ENCODE peak calls at places on chromosomes 16 and 17, in six cellular contexts. X is stomach, Q is IMR-90, B is HCT116, S is cardiac muscle cell, W is tibial nerve. P is an unnamed sample.

GRCh38 chr16:82219298-82219697 is 49.3 kb upstream of the MPHOSPH6 start:
- DNase-seq in X (no peak), Q (no peak), B (no peak), S (peak; percentile 21), W (no peak), P (no peak)

GRCh38 chr17:44083250-44083849 is 12.8 kb downstream of the G6PC3 start:
- DNase-seq in X (no peak), Q (no peak), B (peak; percentile 57), S (no peak), W (no peak), P (no peak)

GRCh38 chr17:46732754-46733398 is 85.6 kb downstream of the WNT3 start:
- DNase-seq in X (no peak), Q (no peak), B (no peak), S (no peak), W (no peak), P (no peak)

GRCh38 chr17:17778308-17779014 is 58.3 kb downstream of the SREBF1 start:
- DNase-seq in X (peak; percentile 56), Q (peak; percentile 81), B (no peak), S (peak; percentile 97), W (peak; percentile 39), P (no peak)

GRCh38 chr16:80837421-80838263 is 33.2 kb upstream of the CDYL2 start:
- DNase-seq in X (no peak), Q (no peak), B (no peak), S (no peak), W (no peak), P (no peak)

GRCh38 chr16:3193221-3194212 is 5.5 kb downstream of the OR1F1 start:
- DNase-seq in X (no peak), Q (no peak), B (no peak), S (no peak), W (no peak), P (no peak)

GRCh38 chr17:2398655-2399571 is 1.9 kb downstream of the MNT start:
- DNase-seq in X (peak; percentile 47), Q (peak; percentile 78), B (no peak), S (peak; percentile 81), W (peak; percentile 49), P (peak; percentile 57)

GRCh38 chr17:67841992-67842391 is 16.7 kb downstream of the BPTF start:
- DNase-seq in X (no peak), Q (no peak), B (no peak), S (no peak), W (no peak), P (no peak)

GRCh38 chr16:502179-502943 is 25.2 kb upstream of the CAPN15 start:
- DNase-seq in X (no peak), Q (no peak), B (no peak), S (no peak), W (no peak), P (no peak)

GRCh38 chr17:30831257-30831656 is 509 bp upstream of the ATAD5 start:
- DNase-seq in X (no peak), Q (peak; percentile 5), B (no peak), S (no peak), W (no peak), P (no peak)

GRCh38 chr17:37025847-37026533 is 77.2 kb downstream of the AATF start:
- DNase-seq in X (no peak), Q (no peak), B (no peak), S (no peak), W (no peak), P (no peak)

GRCh38 chr16:88724855-88725555 is 18.7 kb downstream of the CTU2 start:
- DNase-seq in X (no peak), Q (no peak), B (no peak), S (no peak), W (no peak), P (no peak)

GRCh38 chr17:36550491-36551417 is 6.0 kb downstream of the GGNBP2 start:
- DNase-seq in X (no peak), Q (no peak), B (no peak), S (no peak), W (no peak), P (no peak)

GRCh38 chr17:35731239-35731931 is at the start of gene RASL10B:
- DNase-seq in X (peak; percentile 54), Q (peak; percentile 31), B (no peak), S (peak; percentile 62), W (no peak), P (peak; percentile 39)

GRCh38 chr16:89697161-89697615 is 4.3 kb downstream of the SPATA2L start:
- DNase-seq in X (no peak), Q (no peak), B (no peak), S (no peak), W (no peak), P (no peak)

GRCh38 chr17:63395075-63395815 is 50.9 kb downstream of the CYB561 start:
- DNase-seq in X (no peak), Q (peak; percentile 73), B (no peak), S (peak; percentile 76), W (no peak), P (no peak)

GRCh38 chr17:63042443-63042842 is 76.4 kb downstream of the TANC2 start:
- DNase-seq in X (no peak), Q (no peak), B (no peak), S (no peak), W (no peak), P (no peak)

DNA sequence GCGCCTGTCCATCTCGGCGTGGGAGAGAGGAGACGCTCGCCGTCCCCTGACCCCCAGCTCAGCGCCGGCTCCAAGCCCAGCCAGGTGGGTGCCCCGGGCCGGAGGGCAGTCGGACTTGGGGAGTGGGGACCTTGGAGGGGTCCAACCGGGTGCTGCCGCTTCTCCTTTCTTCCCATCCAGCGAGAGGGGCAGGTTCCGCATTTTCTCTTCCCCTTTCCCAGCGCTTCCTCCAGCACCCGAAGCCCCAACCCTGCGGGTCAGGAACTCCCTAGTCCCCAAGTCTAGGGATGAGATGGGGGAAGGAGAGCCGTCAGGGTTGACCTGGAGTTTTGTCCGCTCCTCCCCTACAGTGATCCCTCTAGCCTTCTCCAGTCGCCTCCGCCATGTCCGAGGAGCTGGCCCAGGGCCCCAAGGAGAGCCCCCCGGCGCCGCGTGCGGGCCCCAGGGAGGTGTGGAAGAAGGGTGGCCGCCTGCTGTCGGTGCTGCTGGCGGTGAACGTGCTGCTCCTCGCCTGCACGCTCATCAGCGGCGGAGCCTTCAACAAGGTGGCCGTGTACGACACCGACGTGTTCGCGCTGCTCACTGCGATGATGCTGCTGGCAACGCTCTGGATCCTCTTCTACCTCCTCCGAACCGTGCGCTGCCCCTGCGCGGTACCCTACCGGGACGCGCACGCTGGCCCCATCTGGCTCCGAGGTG is at the start of gene OTOP2:
- DNase-seq in X (no peak), Q (no peak), B (no peak), S (no peak), W (no peak), P (peak; percentile 18)
- H3K27me3 ChIP-seq in X (peaks cover 79% of the 10 kb centered on the region), Q (peaks cover 86% of the 10 kb centered on the region), B (peaks cover 4% of the 10 kb centered on the region), S (peaks cover 71% of the 10 kb centered on the region), W (no peaks in the 10 kb centered on the region), P (peaks cover 11% of the 10 kb centered on the region)

GRCh38 chr17:29682987-29683386 is 60.3 kb upstream of the CORO6 start:
- DNase-seq in X (no peak), Q (no peak), B (no peak), S (peak; percentile 38), W (no peak), P (no peak)

GRCh38 chr17:29674270-29674669 is 51.6 kb upstream of the CORO6 start:
- DNase-seq in X (no peak), Q (no peak), B (no peak), S (no peak), W (no peak), P (no peak)

GRCh38 chr17:29682054-29682453 is 59.3 kb upstream of the CORO6 start:
- DNase-seq in X (no peak), Q (no peak), B (no peak), S (no peak), W (no peak), P (no peak)

GRCh38 chr17:29671661-29672060 is 48.9 kb upstream of the CORO6 start:
- DNase-seq in X (no peak), Q (no peak), B (no peak), S (no peak), W (no peak), P (no peak)

DNA sequence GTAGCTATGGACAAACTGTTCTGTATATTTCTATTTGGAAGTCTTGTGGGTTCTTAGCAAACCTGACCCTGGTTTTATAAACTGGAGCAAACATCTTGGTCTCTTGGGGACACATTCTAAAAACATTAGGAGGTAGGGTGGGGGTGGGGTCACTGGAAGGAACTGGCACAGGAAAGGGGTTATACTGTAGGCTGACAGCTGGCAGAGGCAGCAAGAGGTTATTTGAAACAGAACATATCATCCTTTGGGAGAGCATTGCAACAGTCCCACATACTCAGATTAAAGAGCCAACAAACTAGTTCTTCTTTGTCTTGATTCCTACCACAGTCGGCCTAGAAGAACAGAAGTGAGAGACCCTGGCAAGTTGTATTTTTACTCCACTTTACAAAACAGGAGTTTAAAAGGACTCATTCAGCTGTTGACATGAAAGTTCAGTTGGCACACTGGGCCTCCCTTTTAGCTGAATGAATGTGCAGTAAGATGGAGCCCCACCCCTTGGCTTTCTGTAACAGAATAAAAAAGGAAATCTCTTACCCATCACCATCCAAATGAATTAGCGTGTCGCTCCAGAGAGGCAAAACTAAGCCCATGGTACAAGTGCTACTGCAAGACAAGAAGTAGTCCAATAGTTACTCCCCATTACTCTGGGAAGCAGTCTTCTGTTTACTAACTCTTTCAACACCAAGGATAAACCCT is 54.6 kb upstream of the CORO6 start:
- DNase-seq in X (no peak), Q (no peak), B (no peak), S (peak; percentile 88), W (peak; percentile 58), P (no peak)
- H3K4me3 ChIP-seq in X (no peak overlapping the region), Q (no peak overlapping the region), B (no peak overlapping the region), S (no peak overlapping the region), W (peak overlapping the region; percentile 40), P (no peak overlapping the region)

DNA sequence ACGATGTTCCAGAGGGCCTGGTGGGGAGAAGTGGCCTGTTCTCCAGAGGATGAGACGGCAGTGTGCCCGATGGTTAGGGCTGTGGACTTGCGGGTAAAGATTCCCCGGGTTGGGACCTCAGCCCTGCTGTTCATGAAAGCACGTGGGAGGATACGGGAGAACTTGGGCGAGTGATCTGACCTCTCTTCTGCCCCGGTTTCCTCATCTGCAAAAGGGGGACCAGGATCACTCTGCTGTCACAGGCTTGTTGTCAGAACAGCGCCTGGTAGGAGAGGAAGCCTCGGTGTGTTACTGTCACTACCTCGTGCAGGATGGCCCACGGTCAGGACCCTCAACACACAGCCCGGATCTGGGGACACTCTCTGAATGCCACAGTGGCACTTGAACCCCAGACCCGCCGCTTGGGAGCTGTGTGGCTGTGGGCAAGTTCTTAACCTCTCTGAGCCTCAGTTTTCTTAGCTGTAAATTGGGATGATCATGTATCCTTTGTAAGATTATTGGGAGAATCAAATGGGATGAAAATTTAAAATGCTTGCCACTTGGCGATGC is 85.6 kb upstream of the CDC42EP4 start:
- DNase-seq in X (no peak), Q (no peak), B (no peak), S (no peak), W (no peak), P (no peak)
- H3K36me3 ChIP-seq in X (no peaks in the 10 kb centered on the region), Q (no peaks in the 10 kb centered on the region), B (no peaks in the 10 kb centered on the region), S (peaks cover 12% of the 10 kb centered on the region), W (peaks cover 31% of the 10 kb centered on the region), P (peaks cover 5% of the 10 kb centered on the region)

GRCh38 chr17:72616457-72616856 is 476.0 kb downstream of the SLC39A11 start:
- DNase-seq in X (no peak), Q (no peak), B (no peak), S (no peak), W (no peak), P (no peak)
- H3K27me3 ChIP-seq in X (no peaks in the 10 kb centered on the region), Q (peaks cover 10% of the 10 kb centered on the region), B (no peaks in the 10 kb centered on the region), S (no peaks in the 10 kb centered on the region), W (no peaks in the 10 kb centered on the region), P (no peaks in the 10 kb centered on the region)